ENCODE peak calls at places on chromosomes 4 and X, in ten cellular contexts. One of them, this sample, is unnamed.

GRCh38 chrX:69182818-69183375 is 17.6 kb upstream of the PJA1 start:
- DNase-seq in esophagus squamous epithelium: no peak
- DNase-seq in AG09319: no peak
- DNase-seq in B cell: no peak
- DNase-seq in germinal center: no peak
- DNase-seq in lung microvascular endothelial cell: no peak
- DNase-seq in kidney epithelial cell: no peak
- DNase-seq in G401: no peak
- DNase-seq in pulmonary artery endothelial cell: no peak
- DNase-seq in activated CD4-positive, alpha-beta T cell treated with anti-CD3 and anti-CD28 coated beads, Interleukin-2, amount 50 U/mL, for 4 hours: no peak
- DNase-seq in this sample: no peak

GRCh38 chr4:182465979-182466378 is 222.8 kb downstream of the TENM3 start:
- DNase-seq in esophagus squamous epithelium: no peak
- DNase-seq in AG09319: no peak
- DNase-seq in B cell: no peak
- DNase-seq in germinal center: no peak
- DNase-seq in lung microvascular endothelial cell: no peak
- DNase-seq in kidney epithelial cell: no peak
- DNase-seq in G401: no peak
- DNase-seq in pulmonary artery endothelial cell: no peak
- DNase-seq in activated CD4-positive, alpha-beta T cell treated with anti-CD3 and anti-CD28 coated beads, Interleukin-2, amount 50 U/mL, for 4 hours: no peak
- DNase-seq in this sample: no peak

GRCh38 chrX:9955506-9955905 is 11.7 kb upstream of the CLDN34 start:
- DNase-seq in esophagus squamous epithelium: no peak
- DNase-seq in AG09319: no peak
- DNase-seq in B cell: no peak
- DNase-seq in germinal center: no peak
- DNase-seq in lung microvascular endothelial cell: no peak
- DNase-seq in kidney epithelial cell: no peak
- DNase-seq in G401: no peak
- DNase-seq in pulmonary artery endothelial cell: no peak
- DNase-seq in activated CD4-positive, alpha-beta T cell treated with anti-CD3 and anti-CD28 coated beads, Interleukin-2, amount 50 U/mL, for 4 hours: no peak
- DNase-seq in this sample: no peak

GRCh38 chrX:95640226-95640625 is 1044.4 kb upstream of the DIAPH2 start:
- DNase-seq in esophagus squamous epithelium: no peak
- DNase-seq in AG09319: no peak
- DNase-seq in B cell: no peak
- DNase-seq in germinal center: no peak
- DNase-seq in lung microvascular endothelial cell: no peak
- DNase-seq in kidney epithelial cell: no peak
- DNase-seq in G401: no peak
- DNase-seq in pulmonary artery endothelial cell: no peak
- DNase-seq in activated CD4-positive, alpha-beta T cell treated with anti-CD3 and anti-CD28 coated beads, Interleukin-2, amount 50 U/mL, for 4 hours: no peak
- DNase-seq in this sample: no peak

GRCh38 chr4:176601156-176601555 is 191.6 kb downstream of the VEGFC start:
- DNase-seq in esophagus squamous epithelium: no peak
- DNase-seq in AG09319: no peak
- DNase-seq in B cell: no peak
- DNase-seq in germinal center: no peak
- DNase-seq in lung microvascular endothelial cell: no peak
- DNase-seq in kidney epithelial cell: no peak
- DNase-seq in G401: no peak
- DNase-seq in pulmonary artery endothelial cell: no peak
- DNase-seq in activated CD4-positive, alpha-beta T cell treated with anti-CD3 and anti-CD28 coated beads, Interleukin-2, amount 50 U/mL, for 4 hours: no peak
- DNase-seq in this sample: no peak

GRCh38 chr4:177596035-177596434 is 153.8 kb upstream of the AGA start:
- DNase-seq in esophagus squamous epithelium: no peak
- DNase-seq in AG09319: peak
- DNase-seq in B cell: no peak
- DNase-seq in germinal center: no peak
- DNase-seq in lung microvascular endothelial cell: peak
- DNase-seq in kidney epithelial cell: peak
- DNase-seq in G401: no peak
- DNase-seq in pulmonary artery endothelial cell: no peak
- DNase-seq in activated CD4-positive, alpha-beta T cell treated with anti-CD3 and anti-CD28 coated beads, Interleukin-2, amount 50 U/mL, for 4 hours: peak
- DNase-seq in this sample: peak

GRCh38 chrX:125765347-125765746 is 400.7 kb downstream of the DCAF12L2 start:
- DNase-seq in esophagus squamous epithelium: no peak
- DNase-seq in AG09319: no peak
- DNase-seq in B cell: no peak
- DNase-seq in germinal center: no peak
- DNase-seq in lung microvascular endothelial cell: no peak
- DNase-seq in kidney epithelial cell: no peak
- DNase-seq in G401: no peak
- DNase-seq in pulmonary artery endothelial cell: no peak
- DNase-seq in activated CD4-positive, alpha-beta T cell treated with anti-CD3 and anti-CD28 coated beads, Interleukin-2, amount 50 U/mL, for 4 hours: no peak
- DNase-seq in this sample: no peak

GRCh38 chr4:181601118-181601517 is 642.1 kb upstream of the TENM3 start:
- DNase-seq in esophagus squamous epithelium: no peak
- DNase-seq in AG09319: no peak
- DNase-seq in B cell: no peak
- DNase-seq in germinal center: no peak
- DNase-seq in lung microvascular endothelial cell: no peak
- DNase-seq in kidney epithelial cell: no peak
- DNase-seq in G401: no peak
- DNase-seq in pulmonary artery endothelial cell: no peak
- DNase-seq in activated CD4-positive, alpha-beta T cell treated with anti-CD3 and anti-CD28 coated beads, Interleukin-2, amount 50 U/mL, for 4 hours: no peak
- DNase-seq in this sample: no peak

GRCh38 chr4:140186651-140187315 is 32.8 kb upstream of the MAML3 start:
- DNase-seq in esophagus squamous epithelium: no peak
- DNase-seq in AG09319: no peak
- DNase-seq in B cell: no peak
- DNase-seq in germinal center: no peak
- DNase-seq in lung microvascular endothelial cell: peak
- DNase-seq in kidney epithelial cell: peak
- DNase-seq in G401: peak
- DNase-seq in pulmonary artery endothelial cell: no peak
- DNase-seq in activated CD4-positive, alpha-beta T cell treated with anti-CD3 and anti-CD28 coated beads, Interleukin-2, amount 50 U/mL, for 4 hours: no peak
- DNase-seq in this sample: no peak

GRCh38 chr4:120568736-120569135 is 353.8 kb downstream of the PRDM5 start:
- DNase-seq in esophagus squamous epithelium: no peak
- DNase-seq in AG09319: no peak
- DNase-seq in B cell: no peak
- DNase-seq in germinal center: no peak
- DNase-seq in lung microvascular endothelial cell: no peak
- DNase-seq in kidney epithelial cell: no peak
- DNase-seq in G401: no peak
- DNase-seq in pulmonary artery endothelial cell: no peak
- DNase-seq in activated CD4-positive, alpha-beta T cell treated with anti-CD3 and anti-CD28 coated beads, Interleukin-2, amount 50 U/mL, for 4 hours: no peak
- DNase-seq in this sample: no peak

GRCh38 chr4:3776166-3777032 is 10.2 kb downstream of the ADRA2C start:
- DNase-seq in esophagus squamous epithelium: no peak
- DNase-seq in AG09319: no peak
- DNase-seq in B cell: no peak
- DNase-seq in germinal center: no peak
- DNase-seq in lung microvascular endothelial cell: no peak
- DNase-seq in kidney epithelial cell: no peak
- DNase-seq in G401: no peak
- DNase-seq in pulmonary artery endothelial cell: no peak
- DNase-seq in activated CD4-positive, alpha-beta T cell treated with anti-CD3 and anti-CD28 coated beads, Interleukin-2, amount 50 U/mL, for 4 hours: no peak
- DNase-seq in this sample: no peak

GRCh38 chr4:2981256-2981804 is 18.0 kb downstream of the GRK4 start:
- DNase-seq in esophagus squamous epithelium: no peak
- DNase-seq in AG09319: no peak
- DNase-seq in B cell: no peak
- DNase-seq in germinal center: no peak
- DNase-seq in lung microvascular endothelial cell: no peak
- DNase-seq in kidney epithelial cell: no peak
- DNase-seq in G401: no peak
- DNase-seq in pulmonary artery endothelial cell: no peak
- DNase-seq in activated CD4-positive, alpha-beta T cell treated with anti-CD3 and anti-CD28 coated beads, Interleukin-2, amount 50 U/mL, for 4 hours: no peak
- DNase-seq in this sample: no peak

GRCh38 chrX:70033348-70033747 is 16.4 kb downstream of the AWAT2 start:
- DNase-seq in esophagus squamous epithelium: no peak
- DNase-seq in AG09319: no peak
- DNase-seq in B cell: peak
- DNase-seq in germinal center: peak
- DNase-seq in lung microvascular endothelial cell: peak
- DNase-seq in kidney epithelial cell: no peak
- DNase-seq in G401: peak
- DNase-seq in pulmonary artery endothelial cell: no peak
- DNase-seq in activated CD4-positive, alpha-beta T cell treated with anti-CD3 and anti-CD28 coated beads, Interleukin-2, amount 50 U/mL, for 4 hours: no peak
- DNase-seq in this sample: peak

GRCh38 chr4:169621754-169622481 is 1.5 kb downstream of the CLCN3 start:
- DNase-seq in esophagus squamous epithelium: no peak
- DNase-seq in AG09319: no peak
- DNase-seq in B cell: peak
- DNase-seq in germinal center: no peak
- DNase-seq in lung microvascular endothelial cell: peak
- DNase-seq in kidney epithelial cell: no peak
- DNase-seq in G401: no peak
- DNase-seq in pulmonary artery endothelial cell: no peak
- DNase-seq in activated CD4-positive, alpha-beta T cell treated with anti-CD3 and anti-CD28 coated beads, Interleukin-2, amount 50 U/mL, for 4 hours: peak
- DNase-seq in this sample: peak

GRCh38 chr4:139865537-139865936 is 199.9 kb downstream of the MGST2 start:
- DNase-seq in esophagus squamous epithelium: no peak
- DNase-seq in AG09319: no peak
- DNase-seq in B cell: no peak
- DNase-seq in germinal center: no peak
- DNase-seq in lung microvascular endothelial cell: no peak
- DNase-seq in kidney epithelial cell: no peak
- DNase-seq in G401: no peak
- DNase-seq in pulmonary artery endothelial cell: no peak
- DNase-seq in activated CD4-positive, alpha-beta T cell treated with anti-CD3 and anti-CD28 coated beads, Interleukin-2, amount 50 U/mL, for 4 hours: no peak
- DNase-seq in this sample: no peak

GRCh38 chr4:8846864-8847263 is 24.8 kb downstream of the HMX1 start:
- DNase-seq in esophagus squamous epithelium: no peak
- DNase-seq in AG09319: no peak
- DNase-seq in B cell: no peak
- DNase-seq in germinal center: no peak
- DNase-seq in lung microvascular endothelial cell: no peak
- DNase-seq in kidney epithelial cell: no peak
- DNase-seq in G401: no peak
- DNase-seq in pulmonary artery endothelial cell: no peak
- DNase-seq in activated CD4-positive, alpha-beta T cell treated with anti-CD3 and anti-CD28 coated beads, Interleukin-2, amount 50 U/mL, for 4 hours: no peak
- DNase-seq in this sample: no peak

GRCh38 chrX:137427813-137428212 is 138.1 kb upstream of the ZIC3 start:
- DNase-seq in esophagus squamous epithelium: no peak
- DNase-seq in AG09319: no peak
- DNase-seq in B cell: no peak
- DNase-seq in germinal center: no peak
- DNase-seq in lung microvascular endothelial cell: no peak
- DNase-seq in kidney epithelial cell: no peak
- DNase-seq in G401: no peak
- DNase-seq in pulmonary artery endothelial cell: no peak
- DNase-seq in activated CD4-positive, alpha-beta T cell treated with anti-CD3 and anti-CD28 coated beads, Interleukin-2, amount 50 U/mL, for 4 hours: no peak
- DNase-seq in this sample: no peak

GRCh38 chr4:74268643-74269042 is 39.6 kb upstream of the EPGN start:
- DNase-seq in esophagus squamous epithelium: no peak
- DNase-seq in AG09319: no peak
- DNase-seq in B cell: no peak
- DNase-seq in germinal center: no peak
- DNase-seq in lung microvascular endothelial cell: no peak
- DNase-seq in kidney epithelial cell: no peak
- DNase-seq in G401: no peak
- DNase-seq in pulmonary artery endothelial cell: no peak
- DNase-seq in activated CD4-positive, alpha-beta T cell treated with anti-CD3 and anti-CD28 coated beads, Interleukin-2, amount 50 U/mL, for 4 hours: no peak
- DNase-seq in this sample: no peak

GRCh38 chrX:149004936-149005335 is 500.2 kb downstream of the IDS start:
- DNase-seq in esophagus squamous epithelium: no peak
- DNase-seq in AG09319: no peak
- DNase-seq in B cell: no peak
- DNase-seq in germinal center: no peak
- DNase-seq in lung microvascular endothelial cell: no peak
- DNase-seq in kidney epithelial cell: no peak
- DNase-seq in G401: no peak
- DNase-seq in pulmonary artery endothelial cell: no peak
- DNase-seq in activated CD4-positive, alpha-beta T cell treated with anti-CD3 and anti-CD28 coated beads, Interleukin-2, amount 50 U/mL, for 4 hours: no peak
- DNase-seq in this sample: no peak

GRCh38 chrX:154750301-154751120 is at the start of gene GAB3:
- DNase-seq in esophagus squamous epithelium: no peak
- DNase-seq in AG09319: no peak
- DNase-seq in B cell: peak
- DNase-seq in germinal center: peak
- DNase-seq in lung microvascular endothelial cell: peak
- DNase-seq in kidney epithelial cell: no peak
- DNase-seq in G401: no peak
- DNase-seq in pulmonary artery endothelial cell: no peak
- DNase-seq in activated CD4-positive, alpha-beta T cell treated with anti-CD3 and anti-CD28 coated beads, Interleukin-2, amount 50 U/mL, for 4 hours: peak
- DNase-seq in this sample: peak

GRCh38 chr4:7507381-7507780 is 72.7 kb upstream of the PSAPL1 start:
- DNase-seq in esophagus squamous epithelium: no peak
- DNase-seq in AG09319: no peak
- DNase-seq in B cell: no peak
- DNase-seq in germinal center: no peak
- DNase-seq in lung microvascular endothelial cell: no peak
- DNase-seq in kidney epithelial cell: no peak
- DNase-seq in G401: no peak
- DNase-seq in pulmonary artery endothelial cell: no peak
- DNase-seq in activated CD4-positive, alpha-beta T cell treated with anti-CD3 and anti-CD28 coated beads, Interleukin-2, amount 50 U/mL, for 4 hours: no peak
- DNase-seq in this sample: no peak

GRCh38 chr4:73765296-73765695 is 24.9 kb downstream of the CXCL8 start:
- DNase-seq in esophagus squamous epithelium: no peak
- DNase-seq in AG09319: no peak
- DNase-seq in B cell: no peak
- DNase-seq in germinal center: no peak
- DNase-seq in lung microvascular endothelial cell: no peak
- DNase-seq in kidney epithelial cell: no peak
- DNase-seq in G401: no peak
- DNase-seq in pulmonary artery endothelial cell: no peak
- DNase-seq in activated CD4-positive, alpha-beta T cell treated with anti-CD3 and anti-CD28 coated beads, Interleukin-2, amount 50 U/mL, for 4 hours: no peak
- DNase-seq in this sample: no peak

GRCh38 chr4:55396305-55397023 is 707 bp downstream of the TMEM165 start:
- DNase-seq in esophagus squamous epithelium: no peak
- DNase-seq in AG09319: no peak
- DNase-seq in B cell: no peak
- DNase-seq in germinal center: peak
- DNase-seq in lung microvascular endothelial cell: peak
- DNase-seq in kidney epithelial cell: no peak
- DNase-seq in G401: peak
- DNase-seq in pulmonary artery endothelial cell: no peak
- DNase-seq in activated CD4-positive, alpha-beta T cell treated with anti-CD3 and anti-CD28 coated beads, Interleukin-2, amount 50 U/mL, for 4 hours: no peak
- DNase-seq in this sample: peak

GRCh38 chr4:6199344-6199921 is 916 bp downstream of the JAKMIP1 start:
- DNase-seq in esophagus squamous epithelium: no peak
- DNase-seq in AG09319: no peak
- DNase-seq in B cell: no peak
- DNase-seq in germinal center: peak
- DNase-seq in lung microvascular endothelial cell: no peak
- DNase-seq in kidney epithelial cell: no peak
- DNase-seq in G401: peak
- DNase-seq in pulmonary artery endothelial cell: no peak
- DNase-seq in activated CD4-positive, alpha-beta T cell treated with anti-CD3 and anti-CD28 coated beads, Interleukin-2, amount 50 U/mL, for 4 hours: peak
- DNase-seq in this sample: peak

GRCh38 chr4:163462556-163462955 is 11.0 kb downstream of the TKTL2 start:
- DNase-seq in esophagus squamous epithelium: no peak
- DNase-seq in AG09319: no peak
- DNase-seq in B cell: no peak
- DNase-seq in germinal center: no peak
- DNase-seq in lung microvascular endothelial cell: no peak
- DNase-seq in kidney epithelial cell: no peak
- DNase-seq in G401: no peak
- DNase-seq in pulmonary artery endothelial cell: no peak
- DNase-seq in activated CD4-positive, alpha-beta T cell treated with anti-CD3 and anti-CD28 coated beads, Interleukin-2, amount 50 U/mL, for 4 hours: no peak
- DNase-seq in this sample: no peak

GRCh38 chr4:78293841-78294301 is 236.7 kb downstream of the FRAS1 start:
- DNase-seq in esophagus squamous epithelium: no peak
- DNase-seq in AG09319: no peak
- DNase-seq in B cell: no peak
- DNase-seq in germinal center: no peak
- DNase-seq in lung microvascular endothelial cell: no peak
- DNase-seq in kidney epithelial cell: peak
- DNase-seq in G401: no peak
- DNase-seq in pulmonary artery endothelial cell: no peak
- DNase-seq in activated CD4-positive, alpha-beta T cell treated with anti-CD3 and anti-CD28 coated beads, Interleukin-2, amount 50 U/mL, for 4 hours: no peak
- DNase-seq in this sample: no peak

GRCh38 chr4:54230479-54231418 is 1.7 kb downstream of the PDGFRA start:
- DNase-seq in esophagus squamous epithelium: no peak
- DNase-seq in AG09319: no peak
- DNase-seq in B cell: peak
- DNase-seq in germinal center: no peak
- DNase-seq in lung microvascular endothelial cell: no peak
- DNase-seq in kidney epithelial cell: no peak
- DNase-seq in G401: no peak
- DNase-seq in pulmonary artery endothelial cell: no peak
- DNase-seq in activated CD4-positive, alpha-beta T cell treated with anti-CD3 and anti-CD28 coated beads, Interleukin-2, amount 50 U/mL, for 4 hours: no peak
- DNase-seq in this sample: no peak

GRCh38 chrX:57156397-57157049 is 19.3 kb upstream of the SPIN2A start:
- DNase-seq in esophagus squamous epithelium: no peak
- DNase-seq in AG09319: no peak
- DNase-seq in B cell: no peak
- DNase-seq in germinal center: no peak
- DNase-seq in lung microvascular endothelial cell: peak
- DNase-seq in kidney epithelial cell: peak
- DNase-seq in G401: peak
- DNase-seq in pulmonary artery endothelial cell: peak
- DNase-seq in activated CD4-positive, alpha-beta T cell treated with anti-CD3 and anti-CD28 coated beads, Interleukin-2, amount 50 U/mL, for 4 hours: no peak
- DNase-seq in this sample: no peak

This sample was measured in stimulated activated naive CD4-positive, alpha-beta T cell treated with Interleukin-2 at 50 U/mL for 16 hours.